ENCODE peak calls at places on chromosomes 6 and 20, in eight cellular contexts. D, Y, B, X, J, A, U and Q are unnamed samples.
A peak's percentile ranks its signal among the peaks of the same experiment; 100 is the strongest.

GRCh38 chr6:118509009-118509617 is 39.0 kb upstream of the PLN start:
- DNase-seq in X (peak; percentile 2), U (peak; percentile 43), A (peak; percentile 23), D (peak; percentile 30), Y (peak; percentile 4), B (peak; percentile 25), J (peak; percentile 54), Q (no peak)

GRCh38 chr6:107692351-107692750 is 131.8 kb downstream of the SCML4 start:
- DNase-seq in J (peak; percentile 41), D (no peak), A (no peak), B (no peak), U (peak; percentile 43), Y (no peak), X (no peak), Q (no peak)

GRCh38 chr20:36126836-36127529 is 27.6 kb upstream of the EPB41L1 start:
- DNase-seq in J (no peak), D (no peak), B (peak; percentile 83), X (no peak), U (no peak), Y (no peak), A (no peak), Q (no peak)

GRCh38 chr6:151524059-151524458 is 30.2 kb downstream of the CCDC170 start:
- DNase-seq in Y (no peak), U (no peak), B (no peak), D (no peak), J (no peak), X (no peak), A (no peak), Q (no peak)

GRCh38 chr6:163667372-163668060 is 253.0 kb downstream of the QKI start:
- DNase-seq in U (no peak), X (no peak), B (no peak), J (peak; percentile 35), D (peak; percentile 83), Y (no peak), A (no peak), Q (no peak)

GRCh38 chr6:12637960-12638641 is 78.5 kb upstream of the PHACTR1 start:
- DNase-seq in D (peak; percentile 33), J (peak; percentile 77), A (peak; percentile 64), B (peak; percentile 76), U (peak; percentile 82), Y (peak; percentile 23), X (peak; percentile 2), Q (peak; percentile 66)

GRCh38 chr6:2008383-2008976 is 236.9 kb downstream of the GMDS start:
- DNase-seq in B (no peak), Y (no peak), J (no peak), D (no peak), X (no peak), U (no peak), A (no peak), Q (no peak)

GRCh38 chr6:167779993-167780655 is 46.6 kb upstream of the AFDN start:
- DNase-seq in U (no peak), A (no peak), B (no peak), Y (no peak), J (no peak), X (no peak), D (no peak), Q (no peak)

GRCh38 chr20:5674176-5674660 is 76.0 kb upstream of the SHLD1 start:
- DNase-seq in J (peak; percentile 3), Y (no peak), U (peak; percentile 73), X (no peak), D (no peak), B (no peak), A (no peak), Q (no peak)

GRCh38 chr20:7608246-7608645 is 332.0 kb downstream of the HAO1 start:
- DNase-seq in J (peak; percentile 7), Y (no peak), X (no peak), A (peak; percentile 45), B (peak; percentile 37), U (peak; percentile 22), D (no peak), Q (peak; percentile 17)

GRCh38 chr20:41499961-41500725 is 118.0 kb downstream of the CHD6 start:
- DNase-seq in D (no peak), U (no peak), J (peak; percentile 25), A (no peak), B (no peak), X (no peak), Y (no peak), Q (no peak)

GRCh38 chr6:14272111-14273085 is 154.8 kb downstream of the CD83 start:
- DNase-seq in Y (no peak), A (no peak), X (no peak), J (peak; percentile 43), U (peak; percentile 46), D (no peak), B (no peak), Q (no peak)

GRCh38 chr6:118580585-118581419 is 32.7 kb downstream of the PLN start:
- DNase-seq in Y (peak; percentile 34), B (peak; percentile 86), X (peak; percentile 13), D (peak; percentile 40), A (peak; percentile 80), J (peak; percentile 81), U (peak; percentile 94), Q (peak; percentile 38)

GRCh38 chr6:46015119-46015968 is at the start of gene CLIC5:
- DNase-seq in D (no peak), U (no peak), Y (peak; percentile 77), B (peak; percentile 65), J (no peak), A (peak; percentile 81), X (peak; percentile 8), Q (peak; percentile 21)

GRCh38 chr6:26552640-26553189 is 14.5 kb downstream of the HMGN4 start:
- DNase-seq in B (peak; percentile 30), X (no peak), J (no peak), D (no peak), U (no peak), A (no peak), Y (no peak), Q (no peak)

GRCh38 chr6:32664827-32665362 is 1.6 kb downstream of the HLA-DQB1 start:
- DNase-seq in U (no peak), Y (no peak), X (no peak), J (no peak), A (peak; percentile 41), D (no peak), B (peak; percentile 10), Q (peak; percentile 8)

GRCh38 chr20:44309763-44310663 is 989 bp downstream of the FITM2 start:
- DNase-seq in Y (peak; percentile 47), A (peak; percentile 47), B (peak; percentile 17), X (no peak), U (peak; percentile 43), J (peak; percentile 39), D (peak; percentile 38), Q (no peak)

GRCh38 chr6:157019115-157019628 is 242.0 kb downstream of the ARID1B start:
- DNase-seq in B (peak; percentile 49), X (no peak), A (no peak), Y (no peak), J (no peak), U (no peak), D (no peak), Q (no peak)
- TF ChIP-seq CTCF in B (peak; percentile 42), X (no peak), A (no peak), Y (no peak), J (no peak), U (no peak), D (no peak), Q (no peak)

GRCh38 chr20:21615617-21616080 is 89.8 kb upstream of the PAX1 start:
- DNase-seq in A (peak; percentile 75), U (peak; percentile 61), D (peak; percentile 59), X (peak; percentile 73), Y (peak; percentile 78), J (peak; percentile 24), B (peak; percentile 84), Q (peak; percentile 85)
- TF ChIP-seq CTCF in A (peak; percentile 69), U (peak; percentile 83), D (peak; percentile 70), X (peak; percentile 84), Y (peak; percentile 47), J (peak; percentile 75), B (peak; percentile 96), Q (peak; percentile 76)

GRCh38 chr20:1374246-1374645 is 18.6 kb downstream of the FKBP1A start:
- DNase-seq in D (no peak), J (no peak), B (no peak), U (no peak), Y (no peak), A (no peak), X (no peak), Q (no peak)
- TF ChIP-seq CTCF in D (no peak), J (no peak), B (no peak), U (no peak), Y (no peak), A (peak; percentile 23), X (no peak), Q (peak; percentile 16)

DNA sequence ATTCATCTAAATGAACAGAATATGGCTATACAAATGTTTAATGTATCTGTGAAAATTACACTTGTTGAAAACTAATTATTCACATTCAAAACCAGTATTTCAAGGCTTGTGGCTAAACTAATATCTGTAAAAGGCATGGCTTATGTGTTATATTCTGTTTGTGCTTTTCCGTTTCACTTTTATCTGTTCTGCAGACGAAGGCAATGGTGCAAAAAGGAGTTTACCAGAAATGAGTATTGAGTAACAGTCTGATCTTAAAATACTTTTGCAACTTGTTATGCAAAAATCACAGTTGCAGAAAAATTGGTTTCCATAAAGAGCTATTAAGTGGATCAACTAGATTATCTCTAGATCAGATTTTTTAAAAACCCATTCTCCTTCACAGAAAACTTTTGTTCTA is 9.5 kb upstream of the STX11 start:
- DNase-seq in B (no peak), A (no peak), J (no peak), U (no peak), Y (no peak), X (no peak), D (no peak), Q (no peak)
- TF ChIP-seq CTCF in B (no peak), A (no peak), J (no peak), U (no peak), Y (no peak), X (no peak), D (no peak), Q (no peak)

DNA sequence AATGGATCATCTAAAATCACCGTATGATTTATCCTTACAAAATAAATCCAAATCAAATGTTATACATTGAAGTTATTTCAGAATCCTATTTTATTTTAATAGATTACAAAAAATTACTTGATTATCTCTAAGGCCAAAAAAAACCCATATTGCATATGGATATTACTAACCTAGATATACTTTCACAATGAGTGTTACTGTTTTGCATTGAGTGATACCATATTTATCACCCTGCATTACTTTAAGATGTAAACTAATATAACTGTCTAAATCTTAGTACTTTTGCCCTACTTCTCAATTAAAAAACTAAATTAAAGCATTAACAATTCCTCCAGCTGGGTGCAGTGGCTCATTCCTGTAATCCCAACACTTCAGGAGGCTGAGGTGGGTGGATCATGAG is 11.1 kb downstream of the PPIL4 start:
- DNase-seq in D (no peak), Y (no peak), A (no peak), B (no peak), X (no peak), U (no peak), J (no peak), Q (no peak)
- TF ChIP-seq CTCF in D (no peak), Y (no peak), A (no peak), B (no peak), X (no peak), U (no peak), J (no peak), Q (no peak)

DNA sequence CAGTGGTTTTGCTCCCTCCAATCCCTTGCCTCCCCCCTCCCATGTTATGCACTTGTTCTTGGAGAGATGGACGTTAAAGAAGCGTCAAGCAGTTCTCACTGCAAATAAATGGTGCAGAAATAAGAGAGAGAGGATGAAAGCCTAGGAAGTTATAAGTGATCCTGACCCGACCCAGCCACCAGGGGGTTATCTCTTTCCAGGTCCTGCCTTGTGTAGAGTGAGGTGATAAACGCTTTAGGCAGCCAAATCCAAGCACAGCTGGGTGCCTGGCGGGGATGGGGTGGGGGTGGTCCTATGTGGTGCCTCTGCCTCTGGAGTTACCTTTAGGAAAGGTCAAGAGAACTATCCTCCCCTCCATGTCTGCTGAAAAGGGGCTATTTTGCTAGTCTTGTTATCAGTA is 9.1 kb upstream of the TFAP2A start:
- DNase-seq in U (no peak), X (no peak), D (no peak), B (no peak), A (no peak), J (no peak), Y (no peak), Q (no peak)
- TF ChIP-seq CTCF in U (peak; percentile 9), X (no peak), D (no peak), B (peak; percentile 43), A (no peak), J (no peak), Y (no peak), Q (no peak)